ENCODE peak calls at places on chromosomes 16 and 17, in four cellular contexts. C is BJ, S is IMR-90, X is SK-N-SH. J is an unnamed sample.
A peak's percentile ranks its signal among the peaks of the same experiment; 100 is the strongest.

GRCh38 chr17:42313773-42314566 is 25.7 kb downstream of the STAT5A start:
- DNase-seq in C (no peak), S (no peak), X (no peak), J (peak; percentile 86)

GRCh38 chr17:35998018-35998545 is 3.3 kb downstream of the CCL15 start:
- DNase-seq in C (no peak), S (no peak), X (no peak), J (no peak)

GRCh38 chr17:21033350-21033749 is 9.5 kb downstream of the USP22 start:
- DNase-seq in C (no peak), S (peak; percentile 48), X (no peak), J (peak; percentile 26)

GRCh38 chr17:17506181-17506741 is 10.1 kb upstream of the RASD1 start:
- DNase-seq in C (no peak), S (no peak), X (peak; percentile 57), J (no peak)

GRCh38 chr17:59154335-59154720 is 658 bp downstream of the SKA2 start:
- DNase-seq in C (no peak), S (peak; percentile 39), X (peak; percentile 53), J (peak; percentile 67)

GRCh38 chr16:73735954-73736353 is 560.7 kb upstream of the PSMD7 start:
- DNase-seq in C (no peak), S (no peak), X (no peak), J (peak; percentile 25)

GRCh38 chr16:3945751-3946603 is 65.5 kb upstream of the CREBBP start:
- DNase-seq in C (peak; percentile 94), S (peak; percentile 99), X (no peak), J (peak; percentile 92)

GRCh38 chr16:89722392-89723278 is 1.3 kb downstream of the ZNF276 start:
- DNase-seq in C (no peak), S (peak; percentile 16), X (no peak), J (peak; percentile 85)

GRCh38 chr16:23941963-23942564 is 106.3 kb downstream of the PRKCB start:
- DNase-seq in C (no peak), S (no peak), X (no peak), J (no peak)

GRCh38 chr17:44039829-44040635 is 25.3 kb upstream of the TMEM101 start:
- DNase-seq in C (no peak), S (peak; percentile 49), X (no peak), J (peak; percentile 71)

GRCh38 chr17:49515196-49515770 is 20.2 kb downstream of the NGFR start:
- DNase-seq in C (peak; percentile 86), S (peak; percentile 93), X (peak; percentile 97), J (peak; percentile 61)

GRCh38 chr16:66421891-66422290 is 5.2 kb upstream of the BEAN1 start:
- DNase-seq in C (no peak), S (no peak), X (no peak), J (no peak)

GRCh38 chr16:82701302-82702022 is 74.7 kb downstream of the CDH13 start:
- DNase-seq in C (no peak), S (no peak), X (no peak), J (no peak)

GRCh38 chr17:41687828-41688640 is 651 bp upstream of the EIF1 start:
- DNase-seq in C (no peak), S (peak; percentile 15), X (peak; percentile 44), J (peak; percentile 66)

DNA sequence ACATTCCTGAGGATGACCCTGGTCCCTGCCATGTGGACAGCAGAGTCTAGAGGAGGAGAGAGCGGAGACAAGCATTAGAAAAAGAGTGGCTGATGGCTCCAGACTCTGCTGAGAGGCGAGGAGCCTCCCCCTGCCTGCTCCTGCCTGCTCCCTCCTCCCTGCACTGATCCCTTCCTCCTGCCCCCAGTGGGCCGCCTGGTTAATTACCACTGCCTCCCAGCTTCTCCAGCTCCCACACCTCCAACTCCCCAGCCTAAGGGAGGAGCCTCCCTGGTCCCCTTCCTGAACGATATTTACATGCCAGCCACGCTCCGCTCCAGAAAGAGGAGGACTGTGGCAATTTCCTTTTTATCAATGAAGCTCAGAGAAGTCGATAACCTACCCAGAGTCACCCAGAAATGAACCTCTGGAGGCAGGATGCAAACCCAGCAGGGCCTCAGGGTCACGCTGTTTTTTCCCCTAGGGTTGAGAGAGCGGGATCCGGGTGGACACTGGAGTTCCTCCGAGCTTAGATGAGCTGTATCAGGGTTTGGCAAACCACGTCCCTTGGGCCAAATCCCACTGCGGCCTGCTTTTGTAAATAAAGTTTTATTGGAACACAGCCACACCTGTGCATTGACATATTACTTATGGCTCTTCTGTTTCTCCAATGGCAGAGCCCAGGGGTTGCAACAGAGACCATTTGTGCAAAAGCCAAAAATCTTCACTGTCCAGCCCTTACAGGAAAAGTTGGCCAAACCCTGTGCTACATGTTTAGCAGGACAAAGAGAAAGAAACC is 27.1 kb upstream of the JPH3 start:
- DNase-seq in C (no peak), S (no peak), X (no peak), J (no peak)
- H3K4me3 ChIP-seq in C (no peak overlapping the region), S (no peak overlapping the region), X (no peak overlapping the region), J (no peak overlapping the region)

GRCh38 chr17:9410285-9410684 is 165.3 kb downstream of the STX8 start:
- DNase-seq in C (no peak), S (no peak), X (peak; percentile 44), J (no peak)
- TF ChIP-seq CTCF in C (no peak), S (no peak), X (no peak), J (no peak)

GRCh38 chr17:81427446-81428120 is 32.3 kb downstream of the BAHCC1 start:
- DNase-seq in C (no peak), S (no peak), X (peak; percentile 73), J (no peak)
- H3K4me3 ChIP-seq in C (no peak overlapping the region), S (no peak overlapping the region), X (no peak overlapping the region), J (no peak overlapping the region)

GRCh38 chr16:1430214-1430758 is 592 bp upstream of the PERCC1 start:
- DNase-seq in C (no peak), S (no peak), X (no peak), J (no peak)

GRCh38 chr16:1431497-1432270 is 806 bp downstream of the PERCC1 start:
- DNase-seq in C (no peak), S (no peak), X (no peak), J (no peak)

GRCh38 chr16:1432388-1433262 is 1.7 kb downstream of the PERCC1 start:
- DNase-seq in C (no peak), S (no peak), X (no peak), J (no peak)

GRCh38 chr16:1429631-1430030 is 1.2 kb upstream of the PERCC1 start:
- DNase-seq in C (no peak), S (no peak), X (no peak), J (no peak)

DNA sequence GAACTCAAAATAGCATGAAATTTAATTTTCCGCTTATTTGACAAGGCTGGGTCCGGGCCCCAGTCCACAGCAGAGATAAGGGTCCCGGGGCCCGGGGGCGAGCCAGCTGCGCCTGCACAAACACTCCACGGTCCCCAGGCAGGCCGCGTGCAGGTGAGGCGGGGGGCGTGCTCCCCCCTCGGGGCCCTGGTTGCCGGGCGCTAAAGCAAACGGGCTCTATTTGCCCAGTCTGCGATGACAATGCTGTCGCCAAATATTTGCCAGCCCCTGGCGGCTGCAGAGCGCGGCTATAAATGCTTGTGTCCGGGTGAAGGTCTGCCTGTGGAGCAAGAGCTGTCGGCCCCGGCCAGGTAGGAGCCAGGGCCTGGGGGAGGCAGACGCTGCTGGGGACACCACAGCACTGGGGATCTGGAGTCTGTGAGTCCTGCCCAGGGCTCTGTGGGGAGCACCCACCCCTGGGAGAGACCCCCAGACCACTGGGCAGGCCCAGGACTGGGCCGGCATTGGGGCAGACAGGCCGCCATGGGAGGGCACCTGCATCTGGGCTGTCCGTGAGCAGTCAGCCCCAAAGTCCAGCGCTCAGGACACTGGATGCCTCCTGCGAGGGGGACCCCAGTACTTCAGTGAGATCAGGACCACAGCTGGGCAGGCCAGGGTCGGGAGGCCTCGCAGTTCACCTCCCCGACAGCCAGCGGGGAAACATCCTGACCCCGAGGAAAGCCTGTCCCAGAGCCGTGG is at the start of gene PERCC1:
- DNase-seq in C (no peak), S (no peak), X (peak; percentile 81), J (no peak)
- TF ChIP-seq CTCF in C (no peak), S (no peak), X (no peak), J (no peak)

GRCh38 chr17:1710807-1711553 is 803 bp upstream of the TLCD2 start:
- DNase-seq in C (no peak), S (no peak), X (no peak), J (peak; percentile 47)
- H3K4me3 ChIP-seq in C (peak overlapping the region; percentile 69), S (peak overlapping the region; percentile 69), X (peak overlapping the region; percentile 68), J (peak overlapping the region; percentile 51)

GRCh38 chr16:21001262-21001661 is 100.7 kb downstream of the LYRM1 start:
- DNase-seq in C (no peak), S (peak; percentile 4), X (peak; percentile 26), J (peak; percentile 39)
- TF ChIP-seq CTCF in C (peak; percentile 39), S (peak; percentile 36), X (peak; percentile 58), J (peak; percentile 53)

GRCh38 chr17:80071116-80071980 is 30.0 kb upstream of the GAA start:
- DNase-seq in C (no peak), S (peak; percentile 40), X (no peak), J (no peak)
- H3K4me3 ChIP-seq in C (no peak overlapping the region), S (no peak overlapping the region), X (no peak overlapping the region), J (no peak overlapping the region)

GRCh38 chr17:39147221-39148185 is 3.9 kb downstream of the PLXDC1 start:
- DNase-seq in C (no peak), S (no peak), X (no peak), J (no peak)
- TF ChIP-seq CTCF in C (no peak), S (no peak), X (no peak), J (no peak)

J was measured in epithelial cell of esophagus.